ENCODE peak calls at places on chromosomes 13 and 19, in four cellular contexts. X is CD4-positive, alpha-beta T cell; C is body of pancreas; Q is GF-D8. V is an unnamed sample.

GRCh38 chr13:42047561-42048322 is 706 bp upstream of the DGKH start:
- DNase-seq in X (no peak), C (peak), Q (no peak), V (peak)

GRCh38 chr19:27745978-27746542 is 1466.9 kb downstream of the UQCRFS1 start:
- DNase-seq in X (no peak), C (no peak), Q (no peak), V (no peak)

GRCh38 chr19:18107235-18108083 is 9.9 kb downstream of the MAST3 start:
- DNase-seq in X (no peak), C (no peak), Q (peak), V (no peak)

GRCh38 chr19:37519890-37520289 is 13.2 kb downstream of the ZNF793 start:
- DNase-seq in X (no peak), C (no peak), Q (no peak), V (no peak)

GRCh38 chr19:33502521-33502920 is 19.1 kb downstream of the PEPD start:
- DNase-seq in X (no peak), C (no peak), Q (no peak), V (no peak)

GRCh38 chr13:110137677-110138008 is 169.3 kb downstream of the COL4A1 start:
- DNase-seq in X (no peak), C (peak), Q (no peak), V (peak)

GRCh38 chr19:7203317-7203716 is 90.9 kb downstream of the INSR start:
- DNase-seq in X (no peak), C (peak), Q (no peak), V (no peak)

GRCh38 chr19:18203408-18203862 is 407 bp downstream of the RAB3A start:
- DNase-seq in X (peak), C (no peak), Q (no peak), V (no peak)

GRCh38 chr19:45716314-45717130 is 14.2 kb downstream of the FBXO46 start:
- DNase-seq in X (no peak), C (peak), Q (no peak), V (peak)

GRCh38 chr13:20525144-20525600 is 485 bp downstream of the CRYL1 start:
- DNase-seq in X (peak), C (peak), Q (no peak), V (peak)

GRCh38 chr13:108044929-108045328 is 170.4 kb downstream of the LIG4 start:
- DNase-seq in X (no peak), C (no peak), Q (no peak), V (no peak)

GRCh38 chr19:19176950-19177349 is 6.9 kb upstream of the MEF2B start:
- DNase-seq in X (no peak), C (no peak), Q (no peak), V (no peak)